ENCODE peak calls at places on chromosome 9, in five cellular contexts. C, G, T, R and Q are unnamed samples.
A peak's percentile ranks its signal among the peaks of the same experiment; 100 is the strongest.

GRCh38 chr9:75265525-75265972 is 177.2 kb downstream of the OSTF1 start:
- DNase-seq in C (peak; percentile 64), G (peak; percentile 52), T (no peak), R (peak; percentile 23), Q (peak; percentile 41)

GRCh38 chr9:92147030-92147853 is 32.0 kb upstream of the SPTLC1 start:
- DNase-seq in C (peak; percentile 34), G (no peak), T (peak; percentile 43), R (peak; percentile 85), Q (peak; percentile 50)

GRCh38 chr9:86602715-86603114 is 248.5 kb upstream of the TUT7 start:
- DNase-seq in C (no peak), G (no peak), T (no peak), R (peak; percentile 47), Q (no peak)

GRCh38 chr9:137715321-137715720 is 96.5 kb downstream of the EHMT1 start:
- DNase-seq in C (no peak), G (no peak), T (no peak), R (peak; percentile 56), Q (no peak)

GRCh38 chr9:78989031-78989658 is 582.6 kb upstream of the TLE4 start:
- DNase-seq in C (no peak), G (no peak), T (no peak), R (peak; percentile 28), Q (no peak)

GRCh38 chr9:33288828-33289483 is 1.4 kb upstream of the NFX1 start:
- DNase-seq in C (peak; percentile 7), G (no peak), T (no peak), R (no peak), Q (no peak)

GRCh38 chr9:16367605-16368424 is 502.7 kb downstream of the BNC2 start:
- DNase-seq in C (no peak), G (no peak), T (no peak), R (peak; percentile 88), Q (no peak)

GRCh38 chr9:79688363-79688762 is 116.6 kb downstream of the TLE4 start:
- DNase-seq in C (no peak), G (no peak), T (no peak), R (no peak), Q (no peak)

GRCh38 chr9:15205632-15206243 is 101.3 kb downstream of the TTC39B start:
- DNase-seq in C (no peak), G (no peak), T (no peak), R (no peak), Q (no peak)

GRCh38 chr9:37965116-37965515 is 61.2 kb upstream of the SLC25A51 start:
- DNase-seq in C (no peak), G (no peak), T (no peak), R (no peak), Q (no peak)

GRCh38 chr9:75108571-75108970 is 20.3 kb downstream of the OSTF1 start:
- DNase-seq in C (no peak), G (no peak), T (no peak), R (no peak), Q (no peak)

GRCh38 chr9:113427629-113428028 is 17.1 kb downstream of the C9orf43 start:
- DNase-seq in C (no peak), G (no peak), T (no peak), R (peak; percentile 18), Q (no peak)

GRCh38 chr9:135752281-135753204 is 50.6 kb downstream of the KCNT1 start:
- DNase-seq in C (no peak), G (no peak), T (no peak), R (no peak), Q (no peak)

GRCh38 chr9:131302244-131303075 is 12.9 kb downstream of the PLPP7 start:
- DNase-seq in C (no peak), G (no peak), T (no peak), R (no peak), Q (no peak)

GRCh38 chr9:128006360-128007024 is 25.7 kb upstream of the EEIG1 start:
- DNase-seq in C (no peak), G (no peak), T (no peak), R (peak; percentile 77), Q (no peak)

GRCh38 chr9:105742088-105742487 is 47.7 kb downstream of the TMEM38B start:
- DNase-seq in C (no peak), G (no peak), T (no peak), R (no peak), Q (no peak)

GRCh38 chr9:137639303-137640051 is 20.7 kb downstream of the EHMT1 start:
- DNase-seq in C (no peak), G (no peak), T (no peak), R (no peak), Q (peak; percentile 71)

GRCh38 chr9:134317431-134318414 is 8.5 kb upstream of the RXRA start:
- DNase-seq in C (peak; percentile 7), G (no peak), T (no peak), R (no peak), Q (no peak)

GRCh38 chr9:134515026-134515821 is 126.4 kb upstream of the COL5A1 start:
- DNase-seq in C (no peak), G (no peak), T (peak; percentile 29), R (no peak), Q (no peak)

GRCh38 chr9:20044686-20045085 is 255.8 kb upstream of the SLC24A2 start:
- DNase-seq in C (no peak), G (no peak), T (no peak), R (no peak), Q (no peak)

GRCh38 chr9:128910906-128911305 is 9.9 kb upstream of the PHYHD1 start:
- DNase-seq in C (no peak), G (no peak), T (no peak), R (no peak), Q (no peak)

GRCh38 chr9:128721487-128722010 is 2.4 kb downstream of the ZDHHC12 start:
- DNase-seq in C (no peak), G (no peak), T (no peak), R (no peak), Q (no peak)

GRCh38 chr9:127143920-127144465 is 21.6 kb upstream of the ANGPTL2 start:
- DNase-seq in C (no peak), G (no peak), T (peak; percentile 7), R (no peak), Q (no peak)

GRCh38 chr9:100066539-100066938 is 32.3 kb downstream of the ERP44 start:
- DNase-seq in C (no peak), G (no peak), T (no peak), R (no peak), Q (peak; percentile 26)

GRCh38 chr9:114504341-114505186 is 709 bp downstream of the WHRN start:
- DNase-seq in C (peak; percentile 70), G (peak; percentile 72), T (peak; percentile 48), R (peak; percentile 40), Q (peak; percentile 35)

GRCh38 chr9:33349743-33350142 is 52.6 kb downstream of the AQP7 start:
- DNase-seq in C (no peak), G (no peak), T (no peak), R (no peak), Q (no peak)

GRCh38 chr9:94891183-94891582 is 164.7 kb downstream of the AOPEP start:
- DNase-seq in C (no peak), G (no peak), T (no peak), R (no peak), Q (no peak)

GRCh38 chr9:124242331-124243194 is 15.2 kb upstream of the NEK6 start:
- DNase-seq in C (peak; percentile 81), G (peak; percentile 70), T (no peak), R (no peak), Q (no peak)

GRCh38 chr9:127711831-127712274 is 3.6 kb downstream of the PTRH1 start:
- DNase-seq in C (no peak), G (no peak), T (no peak), R (no peak), Q (no peak)

GRCh38 chr9:126482361-126483044 is 131.2 kb upstream of the LMX1B start:
- DNase-seq in C (peak; percentile 72), G (peak; percentile 61), T (no peak), R (no peak), Q (no peak)

GRCh38 chr9:134604834-134605233 is 36.8 kb upstream of the COL5A1 start:
- DNase-seq in C (no peak), G (peak; percentile 1), T (peak; percentile 11), R (no peak), Q (no peak)

GRCh38 chr9:109641079-109641659 is 138.8 kb upstream of the PALM2AKAP2 start:
- DNase-seq in C (no peak), G (no peak), T (no peak), R (no peak), Q (no peak)

GRCh38 chr9:83623634-83623991 is 670 bp downstream of the IDNK start:
- DNase-seq in C (no peak), G (no peak), T (no peak), R (no peak), Q (peak; percentile 23)

GRCh38 chr9:36358486-36358885 is 41.6 kb downstream of the RNF38 start:
- DNase-seq in C (no peak), G (no peak), T (no peak), R (no peak), Q (no peak)
- TF ChIP-seq CTCF in C (no peak), G (no peak), T (no peak), R (no peak), Q (no peak)

GRCh38 chr9:4339357-4339756 is 39.5 kb upstream of the GLIS3 start:
- DNase-seq in C (peak; percentile 74), G (peak; percentile 74), T (peak; percentile 79), R (peak; percentile 81), Q (peak; percentile 75)
- TF ChIP-seq CTCF in C (peak; percentile 87), G (peak; percentile 74), T (peak; percentile 88), R (peak; percentile 96), Q (peak; percentile 91)

DNA sequence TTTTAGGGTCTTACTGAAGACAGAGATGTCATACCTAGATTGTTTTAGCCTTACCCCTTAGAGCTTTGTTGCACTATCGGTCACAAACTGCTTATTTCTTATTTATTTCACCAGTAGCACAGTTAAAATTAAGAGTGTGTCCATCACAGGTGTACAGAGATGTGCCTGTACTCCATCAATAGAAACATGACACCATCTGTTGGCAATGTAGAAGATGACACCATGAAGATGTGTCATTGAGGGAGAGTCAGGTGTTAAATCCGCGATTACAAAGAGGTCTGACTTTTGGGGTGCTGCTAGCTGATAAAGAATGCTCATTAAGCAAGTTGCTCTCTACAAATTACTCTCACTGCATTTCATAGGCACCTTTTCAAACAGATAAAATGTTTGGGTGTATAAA is 164.4 kb downstream of the SMARCA2 start:
- DNase-seq in C (no peak), G (no peak), T (no peak), R (peak; percentile 56), Q (no peak)
- TF ChIP-seq CTCF in C (no peak), G (no peak), T (no peak), R (peak; percentile 60), Q (peak; percentile 12)

GRCh38 chr9:81589819-81590218 is 99.5 kb downstream of the TLE1 start:
- DNase-seq in C (no peak), G (no peak), T (no peak), R (no peak), Q (no peak)
- TF ChIP-seq CTCF in C (no peak), G (no peak), T (no peak), R (no peak), Q (no peak)

GRCh38 chr9:36832232-36832795 is 201.8 kb downstream of the PAX5 start:
- DNase-seq in C (no peak), G (no peak), T (no peak), R (no peak), Q (no peak)
- TF ChIP-seq CTCF in C (no peak), G (no peak), T (no peak), R (no peak), Q (no peak)

DNA sequence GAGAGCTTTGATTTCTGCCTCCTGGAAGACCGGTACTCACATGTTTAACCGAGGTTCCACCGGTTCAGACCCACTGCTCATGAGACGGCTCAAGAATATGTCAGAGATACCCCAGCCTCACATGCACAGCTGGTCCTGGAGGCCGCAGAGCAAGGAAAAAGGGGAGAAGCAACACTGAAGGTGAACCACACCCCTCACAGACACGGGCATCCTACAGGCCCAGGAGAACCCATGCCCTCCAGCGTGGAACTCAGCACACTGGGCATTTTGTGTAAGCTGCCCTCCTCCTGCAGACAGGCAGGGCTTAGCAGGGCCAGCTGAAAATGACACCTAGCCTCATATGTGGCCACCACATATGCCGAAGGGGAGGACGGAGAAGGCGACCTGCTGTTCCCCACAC is 37.4 kb downstream of the SEMA4D start:
- DNase-seq in C (no peak), G (no peak), T (no peak), R (no peak), Q (no peak)
- TF ChIP-seq CTCF in C (no peak), G (no peak), T (no peak), R (no peak), Q (no peak)